ENCODE peak calls at places on chromosome 15, in eight cellular contexts. R is astrocyte of the spinal cord, F is brain microvascular endothelial cell, N is Calu3, Q is choroid plexus epithelial cell, H is adrenal gland, W is hepatocyte, Y is WERI-Rb-1. L is an unnamed sample.

GRCh38 chr15:32884136-32884535 is 166.3 kb downstream of the GREM1 start:
- DNase-seq in R (no peak), F (no peak), N (no peak), Q (peak), H (no peak), W (no peak), Y (no peak), L (no peak)

GRCh38 chr15:25848769-25849430 is 14.2 kb downstream of the ATP10A start:
- DNase-seq in R (no peak), F (no peak), N (no peak), Q (no peak), H (no peak), W (no peak), Y (no peak), L (no peak)

GRCh38 chr15:58077427-58077826 is 11.9 kb upstream of the ALDH1A2 start:
- DNase-seq in R (no peak), F (no peak), N (peak), Q (peak), H (no peak), W (peak), Y (no peak), L (no peak)

GRCh38 chr15:64845826-64846225 is 4.1 kb downstream of the PLEKHO2 start:
- DNase-seq in R (no peak), F (no peak), N (no peak), Q (no peak), H (peak), W (no peak), Y (no peak), L (no peak)

GRCh38 chr15:75140080-75140879 is 61.4 kb upstream of the C15orf39 start:
- DNase-seq in R (no peak), F (no peak), N (no peak), Q (peak), H (peak), W (no peak), Y (no peak), L (no peak)

GRCh38 chr15:83769411-83769960 is 115.6 kb downstream of the ADAMTSL3 start:
- DNase-seq in R (no peak), F (no peak), N (no peak), Q (peak), H (no peak), W (no peak), Y (no peak), L (no peak)

GRCh38 chr15:99212401-99212800 is 37.0 kb downstream of the TTC23 start:
- DNase-seq in R (peak), F (peak), N (no peak), Q (peak), H (peak), W (peak), Y (no peak), L (no peak)

GRCh38 chr15:45276851-45277250 is 24.8 kb downstream of the SLC28A2 start:
- DNase-seq in R (peak), F (no peak), N (no peak), Q (peak), H (no peak), W (peak), Y (no peak), L (no peak)

GRCh38 chr15:95459288-95459687 is 871.2 kb upstream of the NR2F2 start:
- DNase-seq in R (no peak), F (peak), N (no peak), Q (peak), H (no peak), W (no peak), Y (no peak), L (no peak)

GRCh38 chr15:31178705-31179104 is 77.2 kb upstream of the TRPM1 start:
- DNase-seq in R (no peak), F (no peak), N (no peak), Q (no peak), H (no peak), W (no peak), Y (no peak), L (no peak)

GRCh38 chr15:67093146-67093874 is 27.9 kb downstream of the SMAD3 start:
- DNase-seq in R (no peak), F (no peak), N (no peak), Q (no peak), H (no peak), W (no peak), Y (no peak), L (no peak)

GRCh38 chr15:48012191-48012590 is 108.6 kb upstream of the SLC24A5 start:
- DNase-seq in R (no peak), F (no peak), N (no peak), Q (no peak), H (no peak), W (no peak), Y (no peak), L (no peak)

GRCh38 chr15:26631894-26632293 is 141.0 kb downstream of the GABRB3 start:
- DNase-seq in R (no peak), F (no peak), N (no peak), Q (no peak), H (no peak), W (no peak), Y (no peak), L (no peak)

GRCh38 chr15:90322531-90322930 is 29.6 kb upstream of the ZNF774 start:
- DNase-seq in R (no peak), F (no peak), N (no peak), Q (no peak), H (peak), W (no peak), Y (no peak), L (peak)

GRCh38 chr15:100060276-100060926 is 281.4 kb downstream of the ADAMTS17 start:
- DNase-seq in R (peak), F (peak), N (no peak), Q (peak), H (no peak), W (no peak), Y (no peak), L (no peak)

GRCh38 chr15:35080226-35080625 is 4.9 kb downstream of the NANOGP8 start:
- DNase-seq in R (no peak), F (no peak), N (no peak), Q (no peak), H (no peak), W (no peak), Y (no peak), L (no peak)

DNA sequence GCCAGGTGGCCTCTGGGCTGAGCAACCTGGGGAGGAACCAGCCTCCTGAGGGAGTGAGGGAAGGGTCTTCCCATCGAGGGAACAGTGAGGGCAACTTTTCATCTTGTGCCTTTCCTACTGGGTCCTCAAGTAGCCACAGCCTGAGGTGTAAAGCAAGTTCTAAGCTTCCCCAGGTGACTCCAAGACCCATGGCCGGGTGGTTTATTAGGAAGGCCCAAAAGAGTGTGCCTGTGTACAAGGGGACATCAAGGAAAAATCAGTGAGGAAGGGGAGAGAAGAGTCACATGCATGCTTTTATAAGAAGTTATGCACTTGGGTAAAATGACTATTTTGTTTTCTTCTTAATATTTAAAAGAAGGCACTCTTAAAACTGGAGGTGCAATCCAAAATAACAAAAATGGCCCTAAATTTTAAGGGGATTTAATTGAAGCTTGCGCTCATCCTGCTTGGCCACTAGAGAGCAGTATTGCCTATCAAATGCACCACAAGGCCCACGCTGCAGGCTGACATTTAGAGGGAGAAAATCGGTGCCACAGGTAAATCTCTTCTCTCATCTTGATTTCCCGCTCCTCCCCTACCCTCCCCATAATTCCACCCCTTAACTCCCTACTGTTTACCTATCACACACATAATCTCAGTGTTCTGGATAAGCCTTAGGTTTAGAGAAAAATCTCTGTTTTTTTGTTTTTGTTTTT is 6.7 kb downstream of the NANOGP8 start:
- DNase-seq in R (peak), F (peak), N (peak), Q (peak), H (peak), W (peak), Y (peak), L (no peak)
- TF ChIP-seq CTCF in R (peak), F (peak), N (peak), Q (peak), H (peak), W (peak), Y (peak), L (peak)

DNA sequence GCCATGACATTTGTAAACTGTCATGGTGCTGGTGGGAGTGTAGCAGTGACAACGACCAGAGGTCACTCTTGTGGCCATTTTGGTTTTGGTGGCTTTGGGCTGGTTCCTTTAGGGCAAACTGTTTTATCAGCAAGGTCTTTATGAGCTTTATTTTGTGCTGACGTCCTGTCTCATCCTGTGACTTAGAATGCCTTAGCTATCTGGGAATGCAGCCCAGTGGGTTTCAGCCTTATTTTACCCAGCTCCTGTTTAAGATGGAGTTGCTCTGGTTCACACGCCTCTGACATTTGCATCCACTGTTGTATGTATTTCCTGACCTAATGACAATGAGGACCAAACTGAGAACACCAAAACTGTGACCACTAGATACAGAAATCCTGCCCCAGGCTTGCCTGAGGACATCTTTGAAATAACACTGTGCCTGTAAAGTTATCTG is 37.6 kb downstream of the RAB8B start:
- DNase-seq in R (no peak), F (no peak), N (no peak), Q (no peak), H (no peak), W (no peak), Y (no peak), L (no peak)
- TF ChIP-seq CTCF in R (no peak), F (no peak), N (no peak), Q (peak), H (no peak), W (no peak), Y (no peak), L (no peak)

GRCh38 chr15:80579611-80580010 is 115.5 kb upstream of the ABHD17C start:
- DNase-seq in R (no peak), F (no peak), N (no peak), Q (no peak), H (no peak), W (no peak), Y (no peak), L (no peak)
- TF ChIP-seq CTCF in R (no peak), F (no peak), N (no peak), Q (peak), H (no peak), W (no peak), Y (no peak), L (no peak)

GRCh38 chr15:101277943-101278564 is 769 bp upstream of the SELENOS start:
- DNase-seq in R (no peak), F (no peak), N (no peak), Q (no peak), H (no peak), W (peak), Y (no peak), L (no peak)

GRCh38 chr15:101273534-101273933 is 3.8 kb downstream of the SELENOS start:
- DNase-seq in R (no peak), F (no peak), N (no peak), Q (no peak), H (no peak), W (no peak), Y (no peak), L (no peak)

GRCh38 chr15:101277038-101277822 is at the start of gene SELENOS:
- DNase-seq in R (peak), F (peak), N (peak), Q (peak), H (peak), W (peak), Y (peak), L (peak)

GRCh38 chr15:101275018-101275417 is 2.3 kb downstream of the SELENOS start:
- DNase-seq in R (no peak), F (no peak), N (no peak), Q (no peak), H (no peak), W (no peak), Y (no peak), L (no peak)

GRCh38 chr15:101276501-101277037 is 716 bp downstream of the SELENOS start:
- DNase-seq in R (peak), F (peak), N (peak), Q (peak), H (no peak), W (peak), Y (no peak), L (no peak)
- TF ChIP-seq CTCF in R (peak), F (peak), N (peak), Q (peak), H (peak), W (peak), Y (peak), L (peak)

GRCh38 chr15:88610756-88611231 is 10.3 kb upstream of the AEN start:
- DNase-seq in R (no peak), F (no peak), N (no peak), Q (no peak), H (no peak), W (no peak), Y (no peak), L (no peak)
- TF ChIP-seq CTCF in R (peak), F (peak), N (no peak), Q (peak), H (no peak), W (no peak), Y (peak), L (peak)

DNA sequence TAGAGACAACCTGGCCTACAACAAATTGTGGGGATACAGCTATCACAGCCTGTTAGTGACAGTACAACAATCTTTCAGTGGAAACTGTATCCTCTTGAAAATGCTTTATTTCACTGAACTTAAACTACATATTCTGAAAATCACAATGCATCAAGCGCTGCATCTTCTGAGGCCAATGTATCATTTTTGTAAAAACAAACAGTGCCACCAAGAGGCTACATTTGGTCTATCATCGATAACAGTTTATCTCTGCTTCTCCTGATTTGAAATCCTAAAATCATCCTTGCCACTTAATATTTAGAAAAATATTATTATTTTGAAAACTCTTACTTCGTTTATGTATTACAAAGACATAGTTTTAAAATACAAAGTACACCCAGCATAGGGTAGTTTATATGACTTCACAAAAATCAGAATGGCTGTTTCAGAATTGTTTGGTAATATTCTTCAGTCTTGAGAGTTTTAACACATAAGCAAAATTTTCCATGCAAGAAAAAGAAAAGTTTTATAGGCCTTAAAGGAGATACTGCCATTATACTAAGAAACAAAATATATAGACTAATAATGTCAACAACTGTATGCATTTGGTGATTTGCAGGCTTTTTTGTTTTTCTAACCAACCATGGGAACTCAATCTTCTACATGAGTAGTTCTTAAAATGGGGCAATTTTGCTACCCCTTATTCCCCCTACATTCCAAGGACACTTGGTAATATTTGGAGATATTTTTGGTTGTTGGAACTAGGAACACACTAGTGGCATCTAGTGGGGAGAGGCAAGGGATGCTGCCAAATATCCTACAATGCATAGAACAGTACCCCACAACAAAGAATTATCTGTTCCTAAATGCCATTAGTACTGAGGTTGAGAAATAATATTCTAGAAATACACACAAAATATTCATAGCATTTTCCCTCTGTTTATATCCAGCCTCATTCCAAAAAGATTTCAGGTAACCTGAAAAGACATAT is 42.3 kb downstream of the WDR72 start:
- DNase-seq in R (peak), F (peak), N (no peak), Q (peak), H (no peak), W (peak), Y (peak), L (no peak)
- TF ChIP-seq CTCF in R (peak), F (peak), N (peak), Q (peak), H (peak), W (peak), Y (peak), L (peak)

GRCh38 chr15:65870889-65871533 is 1.7 kb downstream of the RAB11A start:
- DNase-seq in R (peak), F (peak), N (peak), Q (peak), H (no peak), W (peak), Y (no peak), L (no peak)

GRCh38 chr15:65869954-65870871 is 922 bp downstream of the RAB11A start:
- DNase-seq in R (peak), F (peak), N (peak), Q (peak), H (peak), W (peak), Y (peak), L (no peak)

GRCh38 chr15:65867244-65867643 is 2.0 kb upstream of the RAB11A start:
- DNase-seq in R (no peak), F (no peak), N (no peak), Q (no peak), H (no peak), W (no peak), Y (no peak), L (no peak)

GRCh38 chr15:65868546-65869126 is 655 bp upstream of the RAB11A start:
- DNase-seq in R (no peak), F (peak), N (no peak), Q (no peak), H (no peak), W (no peak), Y (no peak), L (no peak)

GRCh38 chr15:65869127-65869953 is at the start of gene RAB11A:
- DNase-seq in R (peak), F (peak), N (peak), Q (peak), H (peak), W (peak), Y (peak), L (peak)
- TF ChIP-seq CTCF in R (peak), F (peak), N (peak), Q (peak), H (no peak), W (peak), Y (peak), L (peak)

GRCh38 chr15:28995721-28996120 is 109.9 kb downstream of the APBA2 start:
- DNase-seq in R (no peak), F (no peak), N (no peak), Q (no peak), H (no peak), W (no peak), Y (no peak), L (no peak)
- TF ChIP-seq CTCF in R (no peak), F (no peak), N (no peak), Q (no peak), H (no peak), W (no peak), Y (no peak), L (no peak)